ENCODE peak calls at places on chromosome 9, in six cellular contexts. D is IMR-90, P is H9, U is neuronal stem cell, V is H1, Q is mesenchymal stem cell. Z is an unnamed sample.

GRCh38 chr9:124482431-124483031 is 24.7 kb downstream of the NR5A1 start:
- DNase-seq in U (no peak), Q (no peak), D (no peak), P (peak; percentile 82), V (no peak), Z (peak; percentile 61)

GRCh38 chr9:121075251-121076036 is 689 bp downstream of the CNTRL start:
- DNase-seq in D (peak; percentile 8), P (no peak), V (no peak), U (no peak), Q (no peak), Z (peak; percentile 17)

GRCh38 chr9:19527663-19528062 is 118.9 kb downstream of the ACER2 start:
- DNase-seq in P (no peak), Q (no peak), U (no peak), D (no peak), V (no peak), Z (peak; percentile 7)

GRCh38 chr9:126955806-126956205 is 41.2 kb downstream of the RALGPS1 start:
- DNase-seq in D (no peak), V (no peak), P (no peak), Q (no peak), U (no peak), Z (no peak)

GRCh38 chr9:13278023-13278367 is 1.5 kb downstream of the MPDZ start:
- DNase-seq in Q (peak; percentile 84), P (no peak), U (no peak), V (no peak), D (peak; percentile 67), Z (no peak)

GRCh38 chr9:111953444-111953843 is 56.8 kb downstream of the UGCG start:
- DNase-seq in P (no peak), D (no peak), U (no peak), Q (no peak), V (no peak), Z (no peak)

GRCh38 chr9:38311382-38312270 is 80.9 kb upstream of the ALDH1B1 start:
- DNase-seq in U (no peak), P (peak; percentile 63), D (no peak), Q (no peak), V (no peak), Z (no peak)

GRCh38 chr9:34079181-34079580 is 30.5 kb upstream of the UBAP2 start:
- DNase-seq in Q (peak; percentile 17), P (no peak), V (no peak), D (peak; percentile 80), U (no peak), Z (peak; percentile 88)

GRCh38 chr9:6098431-6098830 is 83.0 kb upstream of the RANBP6 start:
- DNase-seq in U (no peak), V (no peak), Q (peak; percentile 51), P (no peak), D (peak; percentile 56), Z (no peak)

GRCh38 chr9:121750715-121751623 is 99.5 kb downstream of the DAB2IP start:
- DNase-seq in U (no peak), D (no peak), V (no peak), Q (no peak), P (no peak), Z (no peak)

GRCh38 chr9:121192959-121193645 is 8.6 kb downstream of the RAB14 start:
- DNase-seq in V (no peak), D (peak; percentile 36), P (no peak), U (no peak), Q (peak; percentile 55), Z (no peak)

GRCh38 chr9:6239048-6239461 is 23.4 kb downstream of the IL33 start:
- DNase-seq in P (no peak), D (peak; percentile 38), V (no peak), U (no peak), Q (no peak), Z (no peak)

GRCh38 chr9:128575921-128576320 is 23.5 kb downstream of the SPTAN1 start:
- DNase-seq in Q (no peak), P (no peak), D (no peak), U (no peak), V (no peak), Z (no peak)

GRCh38 chr9:125514468-125514867 is 192.5 kb downstream of the MAPKAP1 start:
- DNase-seq in Q (no peak), U (no peak), P (no peak), D (no peak), V (no peak), Z (no peak)

GRCh38 chr9:33202552-33203300 is 35.6 kb upstream of the B4GALT1 start:
- DNase-seq in P (peak; percentile 43), D (peak; percentile 69), U (no peak), V (no peak), Q (peak; percentile 77), Z (no peak)

GRCh38 chr9:96686638-96687335 is 31.7 kb upstream of the PRXL2C start:
- DNase-seq in D (peak; percentile 57), P (peak; percentile 87), Q (peak; percentile 74), U (peak; percentile 56), V (peak; percentile 78), Z (peak; percentile 87)

GRCh38 chr9:133132174-133132573 is 11.1 kb upstream of the RALGDS start:
- DNase-seq in P (no peak), U (no peak), D (no peak), V (no peak), Q (no peak), Z (no peak)

GRCh38 chr9:133135193-133135745 is 14.2 kb upstream of the RALGDS start:
- DNase-seq in D (peak; percentile 86), V (no peak), P (no peak), Q (peak; percentile 75), U (no peak), Z (peak; percentile 76)

GRCh38 chr9:133134419-133135190 is 13.6 kb upstream of the RALGDS start:
- DNase-seq in D (no peak), V (no peak), Q (no peak), P (no peak), U (no peak), Z (no peak)

GRCh38 chr9:133131506-133131905 is 10.5 kb upstream of the RALGDS start:
- DNase-seq in D (no peak), P (no peak), U (no peak), V (no peak), Q (no peak), Z (no peak)

GRCh38 chr9:133133680-133134418 is 12.8 kb upstream of the RALGDS start:
- DNase-seq in V (no peak), P (peak; percentile 72), D (peak; percentile 96), U (no peak), Q (peak; percentile 99), Z (peak; percentile 99)
- H3K4me1 ChIP-seq in V (peaks cover 10% of the 10 kb centered on the region), P (no peaks in the 10 kb centered on the region), D (peaks cover 31% of the 10 kb centered on the region), U (peaks cover 21% of the 10 kb centered on the region), Q (peaks cover 50% of the 10 kb centered on the region), Z (peaks cover 21% of the 10 kb centered on the region)

GRCh38 chr9:78286946-78287388 is 10.0 kb upstream of the PSAT1 start:
- DNase-seq in D (no peak), V (no peak), P (no peak), Q (no peak), U (no peak), Z (no peak)
- H4K91ac ChIP-seq in D (no peak overlapping the region), V (no peak overlapping the region), P (no peak overlapping the region), Q (no peak overlapping the region), U (no peak overlapping the region), Z (no peak overlapping the region)

DNA sequence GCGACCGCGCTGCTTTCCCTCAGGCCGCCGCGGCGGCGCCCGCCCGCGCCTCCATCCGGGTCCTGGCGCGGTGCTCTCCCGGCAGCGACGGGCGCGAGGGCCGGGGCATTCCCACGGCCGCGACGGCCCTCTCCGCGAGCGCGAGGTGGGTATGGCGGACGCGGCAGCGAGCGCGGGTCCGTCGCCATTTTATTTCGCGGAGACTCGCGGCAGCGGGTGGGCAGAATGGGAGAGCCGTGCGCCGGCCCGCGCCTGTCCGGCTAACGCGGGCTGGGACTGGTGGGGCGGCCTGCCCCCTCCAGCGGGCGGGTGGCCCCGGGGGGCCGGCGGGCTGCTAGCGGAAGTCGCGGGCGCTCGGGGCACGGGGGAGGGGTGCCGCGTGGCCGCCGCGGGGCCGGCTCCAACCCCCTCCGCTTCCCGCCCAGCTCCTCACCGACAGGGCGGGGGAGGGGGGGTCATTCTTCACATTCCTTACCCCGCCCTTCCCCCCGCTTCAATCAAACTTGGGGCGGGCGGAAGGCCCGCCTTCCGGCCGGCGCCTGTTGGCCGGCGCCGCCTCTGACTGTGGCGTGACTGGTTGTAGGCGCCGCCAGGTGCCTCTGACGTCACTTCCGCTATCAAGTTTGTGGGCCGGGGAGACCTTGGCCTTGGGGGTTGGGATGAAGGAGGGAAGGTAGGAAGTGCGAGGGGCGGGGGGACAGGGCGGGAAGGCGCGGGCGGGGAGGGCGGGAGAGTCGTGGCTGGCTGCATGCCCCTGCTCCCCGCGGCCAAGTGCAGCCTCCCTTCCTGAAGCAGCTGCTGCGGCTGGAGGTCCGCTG is 82.2 kb downstream of the PTPDC1 start:
- DNase-seq in V (peak; percentile 97), P (peak; percentile 99), Q (peak; percentile 99), D (peak; percentile 99), U (peak; percentile 95), Z (peak; percentile 98)
- H2BK120ac ChIP-seq in V (no peak overlapping the region), P (peak overlapping the region; percentile 75), Q (peak overlapping the region; percentile 97), D (peak overlapping the region; percentile 77), U (no peak overlapping the region), Z (peak overlapping the region; percentile 98)

GRCh38 chr9:110115341-110115820 is 92.6 kb downstream of the C9orf152 start:
- DNase-seq in P (no peak), Q (peak; percentile 86), D (peak; percentile 84), V (no peak), U (no peak), Z (no peak)

GRCh38 chr9:110114888-110115259 is 93.1 kb downstream of the C9orf152 start:
- DNase-seq in Q (peak; percentile 89), V (no peak), U (no peak), D (peak; percentile 44), P (no peak), Z (no peak)

GRCh38 chr9:110111868-110112267 is 96.1 kb downstream of the C9orf152 start:
- DNase-seq in U (no peak), D (no peak), Q (no peak), V (no peak), P (no peak), Z (peak; percentile 60)

GRCh38 chr9:110114086-110114887 is 93.7 kb downstream of the C9orf152 start:
- DNase-seq in P (no peak), Q (peak; percentile 76), D (peak; percentile 85), U (no peak), V (no peak), Z (no peak)

DNA sequence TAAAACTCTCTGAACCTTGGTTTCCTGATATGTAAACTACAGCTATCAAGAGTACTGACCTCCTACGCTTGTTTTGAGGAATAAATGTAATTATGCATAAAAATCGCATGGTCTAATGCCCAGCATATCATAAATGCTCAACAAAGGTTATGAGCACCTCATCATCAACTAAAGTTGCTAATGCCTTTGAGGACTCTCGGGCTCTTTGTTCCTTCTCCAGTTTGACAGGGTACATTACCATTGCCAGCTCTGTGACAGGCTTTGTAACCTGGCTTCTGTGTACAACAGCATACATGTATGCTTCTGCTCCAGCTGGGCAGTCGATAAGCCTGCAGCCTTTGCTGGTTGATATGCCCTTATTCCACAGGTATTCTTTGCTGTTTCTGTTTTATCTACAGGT is 95.2 kb downstream of the C9orf152 start:
- DNase-seq in U (no peak), D (no peak), Q (no peak), V (no peak), P (no peak), Z (no peak)
- H3K4me1 ChIP-seq in U (peaks cover 20% of the 10 kb centered on the region), D (peaks cover 33% of the 10 kb centered on the region), Q (peaks cover 10% of the 10 kb centered on the region), V (peaks cover 6% of the 10 kb centered on the region), P (peaks cover 16% of the 10 kb centered on the region), Z (peaks cover 22% of the 10 kb centered on the region)

DNA sequence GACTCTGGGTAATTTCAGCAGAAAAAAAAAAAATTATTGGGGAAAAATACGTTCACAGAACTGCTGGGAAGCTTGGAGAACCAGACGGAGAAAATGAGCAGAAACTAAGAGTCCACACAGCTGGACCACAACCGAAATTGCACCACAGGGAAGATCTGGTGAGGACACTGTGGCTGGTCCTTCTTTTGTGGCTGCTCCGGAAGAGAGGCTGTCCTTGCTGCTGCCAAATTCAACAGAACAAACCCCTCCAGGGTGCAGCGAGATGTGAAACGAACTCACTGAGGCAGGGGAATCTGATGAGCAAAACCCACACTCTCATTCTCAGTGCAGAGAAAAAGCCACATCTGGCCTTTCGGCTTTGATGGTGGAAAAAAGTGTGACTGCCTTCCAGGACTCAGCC is 200.0 kb downstream of the ACTL7B start:
- DNase-seq in U (no peak), V (no peak), P (no peak), D (no peak), Q (no peak), Z (no peak)
- H4K91ac ChIP-seq in U (no peak overlapping the region), V (no peak overlapping the region), P (no peak overlapping the region), D (no peak overlapping the region), Q (no peak overlapping the region), Z (no peak overlapping the region)

Z was measured in trophoblast cell.